ENCODE peak calls at places on chromosomes 6 and 20, in six cellular contexts. Y, S, T, N, F and L are unnamed samples.

GRCh38 chr20:59460352-59460751 is 144.0 kb upstream of the PHACTR3 start:
- DNase-seq in F (no peak), S (no peak), T (no peak), N (no peak), Y (no peak), L (no peak)

GRCh38 chr6:139577991-139578604 is 203.7 kb upstream of the CITED2 start:
- DNase-seq in N (no peak), F (peak; percentile 23), Y (no peak), S (no peak), T (no peak), L (no peak)

GRCh38 chr20:45303586-45304463 is 2.8 kb upstream of the RBPJL start:
- DNase-seq in Y (no peak), S (no peak), N (no peak), T (no peak), F (no peak), L (no peak)

GRCh38 chr20:51440589-51440988 is 101.9 kb downstream of the NFATC2 start:
- DNase-seq in S (no peak), N (no peak), F (no peak), Y (no peak), T (no peak), L (no peak)

GRCh38 chr6:158706369-158706982 is 56.6 kb downstream of the SYTL3 start:
- DNase-seq in N (no peak), S (peak; percentile 57), Y (peak; percentile 75), F (peak; percentile 52), T (peak; percentile 73), L (no peak)

GRCh38 chr20:31587545-31588389 is 17.3 kb upstream of the ID1 start:
- DNase-seq in F (no peak), T (no peak), N (no peak), S (peak; percentile 69), Y (peak; percentile 77), L (no peak)

GRCh38 chr6:33952016-33952415 is 148.2 kb upstream of the MLN start:
- DNase-seq in F (no peak), S (no peak), Y (no peak), N (no peak), T (no peak), L (no peak)

GRCh38 chr20:44068780-44069191 is 118.2 kb downstream of the JPH2 start:
- DNase-seq in S (no peak), Y (no peak), T (no peak), N (no peak), F (no peak), L (no peak)

GRCh38 chr6:41503841-41504525 is 42.2 kb upstream of the FOXP4 start:
- DNase-seq in F (peak; percentile 52), Y (peak; percentile 82), N (peak; percentile 66), S (no peak), T (peak; percentile 27), L (no peak)

GRCh38 chr20:63685269-63686026 is 11.0 kb upstream of the TNFRSF6B start:
- DNase-seq in Y (no peak), F (no peak), T (no peak), N (no peak), S (no peak), L (no peak)

GRCh38 chr6:113560908-113561307 is 296.2 kb upstream of the MARCKS start:
- DNase-seq in F (no peak), T (no peak), S (no peak), Y (no peak), N (no peak), L (no peak)

GRCh38 chr6:16564430-16564829 is 196.8 kb downstream of the ATXN1 start:
- DNase-seq in T (no peak), S (no peak), N (no peak), Y (no peak), F (no peak), L (no peak)

GRCh38 chr6:34242252-34243130 is 5.8 kb downstream of the HMGA1 start:
- DNase-seq in S (peak; percentile 8), Y (no peak), F (no peak), T (no peak), N (no peak), L (no peak)

GRCh38 chr6:106080106-106081095 is 5.7 kb upstream of the PRDM1 start:
- DNase-seq in Y (no peak), T (no peak), N (no peak), S (no peak), F (no peak), L (no peak)

GRCh38 chr6:143536866-143537691 is 25.6 kb upstream of the FUCA2 start:
- DNase-seq in T (peak; percentile 14), Y (peak; percentile 83), N (peak; percentile 80), S (no peak), F (peak; percentile 38), L (no peak)

GRCh38 chr6:1724616-1725015 is 114.9 kb downstream of the FOXC1 start:
- DNase-seq in S (no peak), F (no peak), N (no peak), Y (no peak), T (no peak), L (no peak)

GRCh38 chr6:52227495-52227894 is 16.8 kb downstream of the IL17F start:
- DNase-seq in S (no peak), Y (no peak), T (no peak), N (no peak), F (no peak), L (peak; percentile 94)

GRCh38 chr20:19644085-19644484 is 114.0 kb upstream of the RIN2 start:
- DNase-seq in N (no peak), F (no peak), T (no peak), S (no peak), Y (no peak), L (no peak)

GRCh38 chr20:4787069-4787468 is 65.4 kb downstream of the PRND start:
- DNase-seq in T (no peak), F (no peak), Y (no peak), S (no peak), N (no peak), L (no peak)
- TF ChIP-seq CHD2 in T (no peak), F (no peak), Y (no peak), S (no peak), N (no peak), L (no peak)

DNA sequence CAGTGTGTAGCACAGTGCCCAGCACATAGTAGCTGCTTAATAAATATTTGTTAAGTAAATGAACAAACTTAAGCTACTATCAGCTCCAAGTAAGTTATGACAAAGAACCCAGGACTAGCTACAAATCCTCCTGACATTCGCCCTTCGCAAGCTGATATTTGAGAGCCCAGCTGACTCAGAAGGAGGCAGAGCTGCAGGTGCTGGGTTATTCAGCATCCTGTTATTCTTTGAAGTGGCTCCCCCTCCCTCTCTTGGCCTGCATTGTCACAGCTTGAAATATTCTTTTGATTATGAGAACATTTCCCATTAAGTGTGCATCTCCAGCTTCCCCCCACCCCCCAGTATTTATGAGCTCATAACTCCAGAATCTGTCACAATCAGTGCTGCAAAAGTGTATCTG is 78.8 kb upstream of the RALY start:
- DNase-seq in F (peak; percentile 51), Y (no peak), S (peak; percentile 39), T (peak; percentile 27), N (no peak), L (no peak)
- TF ChIP-seq CHD2 in F (no peak), Y (no peak), S (no peak), T (no peak), N (no peak), L (no peak)

GRCh38 chr6:35663001-35663400 is 25.7 kb downstream of the FKBP5 start:
- DNase-seq in F (no peak), Y (no peak), T (no peak), S (no peak), N (no peak), L (no peak)
- TF ChIP-seq CHD2 in F (no peak), Y (no peak), T (no peak), S (no peak), N (no peak), L (no peak)

GRCh38 chr6:13614926-13615801 is at the start of gene NOL7:
- DNase-seq in S (peak; percentile 98), T (peak; percentile 77), Y (peak; percentile 99), F (peak; percentile 97), N (peak; percentile 99), L (peak; percentile 95)
- TF ChIP-seq CHD2 in S (peak; percentile 61), T (no peak), Y (peak; percentile 94), F (peak; percentile 78), N (peak; percentile 89), L (peak; percentile 72)

DNA sequence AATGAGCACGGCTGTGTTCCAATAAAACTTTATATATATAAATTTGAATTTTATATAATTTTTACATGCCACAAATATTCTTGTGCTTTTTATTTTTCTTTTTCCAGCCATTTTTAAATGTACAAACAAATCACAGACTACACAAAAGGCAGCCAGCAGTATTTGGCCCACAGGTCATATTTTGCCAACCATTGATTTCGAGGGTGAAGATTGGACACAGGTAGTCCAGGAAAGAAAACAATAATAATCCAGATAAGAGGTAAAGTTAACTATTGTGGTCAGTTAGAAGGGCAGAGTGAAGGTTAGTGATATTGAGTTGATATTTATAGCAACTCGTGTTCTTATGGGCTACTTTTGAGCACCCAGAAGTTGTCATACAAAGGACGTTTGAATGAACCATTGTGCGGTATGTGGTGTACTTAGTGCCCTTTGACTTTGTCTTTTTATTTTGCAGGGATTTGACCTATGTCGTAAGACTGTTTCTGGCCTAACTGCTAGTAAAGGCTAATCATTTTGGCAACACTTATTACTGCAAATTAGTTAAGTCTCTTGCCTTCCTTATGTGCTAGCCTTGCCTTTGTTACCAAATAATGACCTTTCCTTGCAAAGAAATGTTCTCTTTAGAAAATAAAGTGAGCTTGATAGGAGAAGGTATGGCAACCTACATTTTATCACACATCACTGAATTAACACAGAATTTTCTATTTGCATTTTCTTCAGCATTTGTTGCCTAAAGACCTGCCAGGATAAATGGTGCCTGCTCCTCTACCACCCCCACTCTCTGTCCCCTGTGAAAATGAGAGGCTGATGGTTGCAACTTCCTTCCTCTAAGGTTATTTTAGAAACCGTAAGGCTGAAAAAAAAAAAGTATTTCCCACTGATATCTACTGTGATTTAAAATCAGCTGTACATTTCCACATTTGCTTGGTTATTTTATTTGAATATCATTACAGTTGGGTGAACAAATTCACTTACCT is 493.9 kb upstream of the SOX4 start:
- DNase-seq in T (no peak), S (no peak), N (no peak), F (peak; percentile 52), Y (no peak), L (peak; percentile 27)
- TF ChIP-seq CHD2 in T (no peak), S (no peak), N (no peak), F (no peak), Y (no peak), L (no peak)

DNA sequence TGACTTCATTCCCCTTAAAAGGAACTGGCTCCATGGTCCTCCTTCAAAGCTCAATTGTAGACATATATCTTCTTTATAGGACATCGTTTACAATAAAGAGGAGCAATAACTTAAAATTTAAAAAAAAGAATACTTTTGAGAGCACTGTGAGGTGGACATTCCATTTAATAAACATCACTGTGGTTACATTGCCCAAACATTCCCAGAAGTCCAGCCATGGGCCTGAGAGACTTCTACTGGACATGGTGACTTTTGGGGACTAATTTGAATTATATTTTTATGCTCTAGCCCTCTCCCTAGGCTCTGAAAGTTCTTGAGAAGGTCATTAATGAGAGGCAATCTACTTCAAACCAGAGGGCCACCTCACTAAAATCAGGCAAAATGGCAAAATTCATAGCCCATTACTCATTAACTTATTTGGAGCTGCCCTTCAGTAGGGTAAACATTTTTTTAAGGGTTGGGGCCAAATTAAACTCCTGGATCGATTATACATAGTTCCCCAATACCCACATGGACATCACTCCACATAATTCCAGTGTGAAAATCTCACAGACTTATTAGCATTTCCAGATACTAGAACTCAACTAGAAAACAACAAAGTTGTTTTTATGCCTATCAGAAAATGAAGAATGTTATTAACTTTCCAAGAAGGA is 17.1 kb downstream of the ISM1 start:
- DNase-seq in N (no peak), F (no peak), S (no peak), Y (no peak), T (no peak), L (no peak)
- TF ChIP-seq CHD2 in N (no peak), F (no peak), S (no peak), Y (no peak), T (no peak), L (no peak)